ENCODE peak calls at places on chromosomes 12 and 14, in eight cellular contexts. D is cerebellum; T is ascending aorta; I is MM.1S; F is midbrain; G is NCI-H1694; L is kidney; P is stimulated activated CD4-positive, alpha-beta T cell treated with anti-CD3 and anti-CD28 coated beads, Interleukin-1b, Interleukin-23, amount 100 ng/mL, for 1 hour. A is an unnamed sample.

GRCh38 chr12:53991077-53991460 is 6.1 kb downstream of the HOXC10 start:
- DNase-seq in D (no peak), T (no peak), I (no peak), F (no peak), G (no peak), L (peak), P (no peak), A (no peak)

GRCh38 chr14:97788364-97788763 is 991.2 kb downstream of the VRK1 start:
- DNase-seq in D (no peak), T (no peak), I (no peak), F (no peak), G (peak), L (no peak), P (no peak), A (no peak)

GRCh38 chr12:58502236-58502635 is 418.1 kb downstream of the LRIG3 start:
- DNase-seq in D (no peak), T (no peak), I (peak), F (peak), G (peak), L (no peak), P (no peak), A (no peak)

GRCh38 chr14:54902521-54903420 is at the start of gene GCH1:
- DNase-seq in D (peak), T (peak), I (peak), F (peak), G (peak), L (peak), P (peak), A (peak)

GRCh38 chr14:100902295-100902694 is 1.2 kb downstream of the RTL1 start:
- DNase-seq in D (no peak), T (no peak), I (no peak), F (no peak), G (peak), L (no peak), P (no peak), A (no peak)

GRCh38 chr14:56351861-56352260 is 227.7 kb upstream of the TMEM260 start:
- DNase-seq in D (no peak), T (no peak), I (no peak), F (no peak), G (no peak), L (no peak), P (no peak), A (peak)

GRCh38 chr12:68958337-68958736 is 25.4 kb upstream of the CPM start:
- DNase-seq in D (no peak), T (no peak), I (no peak), F (no peak), G (no peak), L (no peak), P (no peak), A (no peak)

GRCh38 chr12:67515679-67516363 is 132.7 kb upstream of the DYRK2 start:
- DNase-seq in D (no peak), T (no peak), I (peak), F (no peak), G (peak), L (no peak), P (no peak), A (no peak)

GRCh38 chr12:31618228-31619025 is 27.5 kb upstream of the DENND5B start:
- DNase-seq in D (no peak), T (no peak), I (no peak), F (no peak), G (no peak), L (no peak), P (no peak), A (no peak)

GRCh38 chr14:51817326-51817725 is 43.1 kb upstream of the GNG2 start:
- DNase-seq in D (no peak), T (no peak), I (no peak), F (no peak), G (no peak), L (no peak), P (no peak), A (no peak)

GRCh38 chr12:24661657-24662096 is 287.2 kb downstream of the BCAT1 start:
- DNase-seq in D (no peak), T (no peak), I (no peak), F (peak), G (no peak), L (peak), P (no peak), A (peak)

GRCh38 chr12:66647034-66647691 is 31.7 kb downstream of the GRIP1 start:
- DNase-seq in D (no peak), T (no peak), I (no peak), F (no peak), G (no peak), L (no peak), P (no peak), A (peak)

GRCh38 chr12:6392499-6392898 is 8.5 kb downstream of the LTBR start:
- DNase-seq in D (no peak), T (no peak), I (no peak), F (no peak), G (no peak), L (no peak), P (no peak), A (no peak)

GRCh38 chr12:42652048-42652447 is 62.5 kb upstream of the PRICKLE1 start:
- DNase-seq in D (no peak), T (no peak), I (no peak), F (no peak), G (no peak), L (no peak), P (no peak), A (peak)

GRCh38 chr14:88829685-88830302 is 5.3 kb downstream of the TTC8 start:
- DNase-seq in D (no peak), T (no peak), I (no peak), F (no peak), G (no peak), L (no peak), P (no peak), A (no peak)

GRCh38 chr14:66043921-66044320 is 442.2 kb upstream of the CCDC196 start:
- DNase-seq in D (no peak), T (no peak), I (no peak), F (no peak), G (no peak), L (no peak), P (no peak), A (peak)

GRCh38 chr12:45762185-45763110 is 32.9 kb downstream of the ARID2 start:
- DNase-seq in D (peak), T (no peak), I (peak), F (peak), G (peak), L (no peak), P (no peak), A (peak)

A was measured in epithelial cell of esophagus.